ENCODE peak calls at places on chromosomes 3 and 15, in seven cellular contexts. One of them, this sample, is unnamed.

GRCh38 chr3:73727117-73727802 is 102.5 kb upstream of the PDZRN3 start:
- DNase-seq in GM12865: no peak
- DNase-seq in SIG-M5: no peak
- DNase-seq in COLO829: peak
- DNase-seq in stimulated activated CD4-positive, alpha-beta T cell treated with anti-CD3 and anti-CD28 coated beads, Interleukin-15, amount 100 ng/mL, for 1 hour: no peak
- DNase-seq in CD4-positive, alpha-beta T cell: no peak
- DNase-seq in activated naive CD4-positive, alpha-beta T cell treated with Interleukin-2 at 50 U/mL for 16 hours: no peak
- DNase-seq in this sample: peak

GRCh38 chr3:188510366-188510765 is 356.4 kb downstream of the LPP start:
- DNase-seq in GM12865: no peak
- DNase-seq in SIG-M5: no peak
- DNase-seq in CD4-positive, alpha-beta T cell: no peak
- DNase-seq in stimulated activated CD4-positive, alpha-beta T cell treated with anti-CD3 and anti-CD28 coated beads, Interleukin-15, amount 100 ng/mL, for 1 hour: no peak
- DNase-seq in COLO829: no peak
- DNase-seq in activated naive CD4-positive, alpha-beta T cell treated with Interleukin-2 at 50 U/mL for 16 hours: no peak
- DNase-seq in this sample: peak

GRCh38 chr3:15294914-15295313 is 37.5 kb downstream of the SH3BP5 start:
- DNase-seq in activated naive CD4-positive, alpha-beta T cell treated with Interleukin-2 at 50 U/mL for 16 hours: no peak
- DNase-seq in GM12865: no peak
- DNase-seq in CD4-positive, alpha-beta T cell: no peak
- DNase-seq in stimulated activated CD4-positive, alpha-beta T cell treated with anti-CD3 and anti-CD28 coated beads, Interleukin-15, amount 100 ng/mL, for 1 hour: no peak
- DNase-seq in COLO829: no peak
- DNase-seq in SIG-M5: no peak
- DNase-seq in this sample: peak

GRCh38 chr3:160478338-160478737 is 28.8 kb upstream of the TRIM59 start:
- DNase-seq in stimulated activated CD4-positive, alpha-beta T cell treated with anti-CD3 and anti-CD28 coated beads, Interleukin-15, amount 100 ng/mL, for 1 hour: no peak
- DNase-seq in SIG-M5: no peak
- DNase-seq in CD4-positive, alpha-beta T cell: no peak
- DNase-seq in COLO829: no peak
- DNase-seq in activated naive CD4-positive, alpha-beta T cell treated with Interleukin-2 at 50 U/mL for 16 hours: no peak
- DNase-seq in GM12865: no peak
- DNase-seq in this sample: no peak

GRCh38 chr3:1251282-1252060 is 158.6 kb downstream of the CNTN6 start:
- DNase-seq in COLO829: peak
- DNase-seq in GM12865: no peak
- DNase-seq in SIG-M5: no peak
- DNase-seq in activated naive CD4-positive, alpha-beta T cell treated with Interleukin-2 at 50 U/mL for 16 hours: no peak
- DNase-seq in CD4-positive, alpha-beta T cell: no peak
- DNase-seq in stimulated activated CD4-positive, alpha-beta T cell treated with anti-CD3 and anti-CD28 coated beads, Interleukin-15, amount 100 ng/mL, for 1 hour: no peak
- DNase-seq in this sample: peak

GRCh38 chr3:41346698-41347097 is 147.4 kb downstream of the CTNNB1 start:
- DNase-seq in COLO829: no peak
- DNase-seq in activated naive CD4-positive, alpha-beta T cell treated with Interleukin-2 at 50 U/mL for 16 hours: no peak
- DNase-seq in GM12865: no peak
- DNase-seq in SIG-M5: no peak
- DNase-seq in stimulated activated CD4-positive, alpha-beta T cell treated with anti-CD3 and anti-CD28 coated beads, Interleukin-15, amount 100 ng/mL, for 1 hour: no peak
- DNase-seq in CD4-positive, alpha-beta T cell: no peak
- DNase-seq in this sample: peak

GRCh38 chr3:140922634-140923033 is 19.0 kb upstream of the SLC25A36 start:
- DNase-seq in COLO829: peak
- DNase-seq in activated naive CD4-positive, alpha-beta T cell treated with Interleukin-2 at 50 U/mL for 16 hours: no peak
- DNase-seq in GM12865: peak
- DNase-seq in SIG-M5: no peak
- DNase-seq in stimulated activated CD4-positive, alpha-beta T cell treated with anti-CD3 and anti-CD28 coated beads, Interleukin-15, amount 100 ng/mL, for 1 hour: no peak
- DNase-seq in CD4-positive, alpha-beta T cell: no peak
- DNase-seq in this sample: peak

GRCh38 chr3:70984756-70985155 is 598.8 kb downstream of the FOXP1 start:
- DNase-seq in SIG-M5: no peak
- DNase-seq in activated naive CD4-positive, alpha-beta T cell treated with Interleukin-2 at 50 U/mL for 16 hours: no peak
- DNase-seq in GM12865: no peak
- DNase-seq in CD4-positive, alpha-beta T cell: no peak
- DNase-seq in COLO829: no peak
- DNase-seq in stimulated activated CD4-positive, alpha-beta T cell treated with anti-CD3 and anti-CD28 coated beads, Interleukin-15, amount 100 ng/mL, for 1 hour: no peak
- DNase-seq in this sample: no peak

GRCh38 chr3:178703268-178703975 is 167.2 kb downstream of the KCNMB2 start:
- DNase-seq in GM12865: no peak
- DNase-seq in SIG-M5: no peak
- DNase-seq in COLO829: no peak
- DNase-seq in stimulated activated CD4-positive, alpha-beta T cell treated with anti-CD3 and anti-CD28 coated beads, Interleukin-15, amount 100 ng/mL, for 1 hour: no peak
- DNase-seq in activated naive CD4-positive, alpha-beta T cell treated with Interleukin-2 at 50 U/mL for 16 hours: no peak
- DNase-seq in CD4-positive, alpha-beta T cell: no peak
- DNase-seq in this sample: peak

GRCh38 chr15:65942436-65942835 is 73.1 kb downstream of the RAB11A start:
- DNase-seq in stimulated activated CD4-positive, alpha-beta T cell treated with anti-CD3 and anti-CD28 coated beads, Interleukin-15, amount 100 ng/mL, for 1 hour: no peak
- DNase-seq in activated naive CD4-positive, alpha-beta T cell treated with Interleukin-2 at 50 U/mL for 16 hours: no peak
- DNase-seq in GM12865: no peak
- DNase-seq in SIG-M5: no peak
- DNase-seq in COLO829: no peak
- DNase-seq in CD4-positive, alpha-beta T cell: no peak
- DNase-seq in this sample: peak

GRCh38 chr15:68063606-68064005 is 9.5 kb downstream of the PIAS1 start:
- DNase-seq in CD4-positive, alpha-beta T cell: no peak
- DNase-seq in stimulated activated CD4-positive, alpha-beta T cell treated with anti-CD3 and anti-CD28 coated beads, Interleukin-15, amount 100 ng/mL, for 1 hour: no peak
- DNase-seq in SIG-M5: no peak
- DNase-seq in GM12865: no peak
- DNase-seq in activated naive CD4-positive, alpha-beta T cell treated with Interleukin-2 at 50 U/mL for 16 hours: no peak
- DNase-seq in COLO829: no peak
- DNase-seq in this sample: no peak

GRCh38 chr15:101813803-101814534 is 2.0 kb downstream of the OR4F15 start:
- DNase-seq in SIG-M5: no peak
- DNase-seq in COLO829: no peak
- DNase-seq in CD4-positive, alpha-beta T cell: no peak
- DNase-seq in GM12865: no peak
- DNase-seq in stimulated activated CD4-positive, alpha-beta T cell treated with anti-CD3 and anti-CD28 coated beads, Interleukin-15, amount 100 ng/mL, for 1 hour: no peak
- DNase-seq in activated naive CD4-positive, alpha-beta T cell treated with Interleukin-2 at 50 U/mL for 16 hours: no peak
- DNase-seq in this sample: peak

GRCh38 chr3:61172684-61173083 is 78.6 kb downstream of the FHIT start:
- DNase-seq in activated naive CD4-positive, alpha-beta T cell treated with Interleukin-2 at 50 U/mL for 16 hours: no peak
- DNase-seq in GM12865: peak
- DNase-seq in stimulated activated CD4-positive, alpha-beta T cell treated with anti-CD3 and anti-CD28 coated beads, Interleukin-15, amount 100 ng/mL, for 1 hour: no peak
- DNase-seq in COLO829: no peak
- DNase-seq in CD4-positive, alpha-beta T cell: no peak
- DNase-seq in SIG-M5: no peak
- DNase-seq in this sample: no peak

GRCh38 chr15:96354731-96355560 is 24.4 kb downstream of the NR2F2 start:
- DNase-seq in COLO829: no peak
- DNase-seq in CD4-positive, alpha-beta T cell: no peak
- DNase-seq in GM12865: no peak
- DNase-seq in activated naive CD4-positive, alpha-beta T cell treated with Interleukin-2 at 50 U/mL for 16 hours: no peak
- DNase-seq in stimulated activated CD4-positive, alpha-beta T cell treated with anti-CD3 and anti-CD28 coated beads, Interleukin-15, amount 100 ng/mL, for 1 hour: no peak
- DNase-seq in SIG-M5: peak
- DNase-seq in this sample: peak

This sample was measured in M059J.